ENCODE peak calls at places on chromosome 5, in six cellular contexts. One of them, this sample, is unnamed.

GRCh38 chr5:140108093-140109049 is 5.5 kb upstream of the PURA start:
- DNase-seq in body of pancreas: peak
- DNase-seq in T-helper 1 cell: no peak
- DNase-seq in stimulated activated CD4-positive, alpha-beta T cell treated with anti-CD3 and anti-CD28 coated beads, TNF-alpha, amount 100 ng/mL, for 24 hours: no peak
- DNase-seq in mucosa of gallbladder: peak
- DNase-seq in ELR: peak
- DNase-seq in this sample: no peak

GRCh38 chr5:161385080-161385479 is 161.4 kb downstream of the GABRB2 start:
- DNase-seq in ELR: no peak
- DNase-seq in body of pancreas: no peak
- DNase-seq in stimulated activated CD4-positive, alpha-beta T cell treated with anti-CD3 and anti-CD28 coated beads, TNF-alpha, amount 100 ng/mL, for 24 hours: no peak
- DNase-seq in mucosa of gallbladder: no peak
- DNase-seq in T-helper 1 cell: no peak
- DNase-seq in this sample: no peak

GRCh38 chr5:132086277-132086794 is 12.7 kb downstream of the CSF2 start:
- DNase-seq in T-helper 1 cell: no peak
- DNase-seq in stimulated activated CD4-positive, alpha-beta T cell treated with anti-CD3 and anti-CD28 coated beads, TNF-alpha, amount 100 ng/mL, for 24 hours: no peak
- DNase-seq in body of pancreas: peak
- DNase-seq in mucosa of gallbladder: no peak
- DNase-seq in ELR: peak
- DNase-seq in this sample: peak

GRCh38 chr5:56386046-56386445 is 152.9 kb upstream of the ANKRD55 start:
- DNase-seq in ELR: no peak
- DNase-seq in mucosa of gallbladder: no peak
- DNase-seq in body of pancreas: no peak
- DNase-seq in stimulated activated CD4-positive, alpha-beta T cell treated with anti-CD3 and anti-CD28 coated beads, TNF-alpha, amount 100 ng/mL, for 24 hours: no peak
- DNase-seq in T-helper 1 cell: no peak
- DNase-seq in this sample: no peak

GRCh38 chr5:100772548-100772947 is 130.5 kb downstream of the ST8SIA4 start:
- DNase-seq in mucosa of gallbladder: no peak
- DNase-seq in body of pancreas: no peak
- DNase-seq in T-helper 1 cell: no peak
- DNase-seq in ELR: no peak
- DNase-seq in stimulated activated CD4-positive, alpha-beta T cell treated with anti-CD3 and anti-CD28 coated beads, TNF-alpha, amount 100 ng/mL, for 24 hours: no peak
- DNase-seq in this sample: no peak

GRCh38 chr5:32143991-32144636 is 30.0 kb downstream of the GOLPH3 start:
- DNase-seq in body of pancreas: no peak
- DNase-seq in stimulated activated CD4-positive, alpha-beta T cell treated with anti-CD3 and anti-CD28 coated beads, TNF-alpha, amount 100 ng/mL, for 24 hours: no peak
- DNase-seq in mucosa of gallbladder: no peak
- DNase-seq in ELR: no peak
- DNase-seq in T-helper 1 cell: no peak
- DNase-seq in this sample: no peak

GRCh38 chr5:15241216-15241821 is 258.7 kb upstream of the FBXL7 start:
- DNase-seq in stimulated activated CD4-positive, alpha-beta T cell treated with anti-CD3 and anti-CD28 coated beads, TNF-alpha, amount 100 ng/mL, for 24 hours: no peak
- DNase-seq in T-helper 1 cell: no peak
- DNase-seq in ELR: peak
- DNase-seq in mucosa of gallbladder: no peak
- DNase-seq in body of pancreas: no peak
- DNase-seq in this sample: no peak

GRCh38 chr5:53256746-53257145 is 147.2 kb upstream of the MOCS2 start:
- DNase-seq in body of pancreas: no peak
- DNase-seq in stimulated activated CD4-positive, alpha-beta T cell treated with anti-CD3 and anti-CD28 coated beads, TNF-alpha, amount 100 ng/mL, for 24 hours: no peak
- DNase-seq in mucosa of gallbladder: no peak
- DNase-seq in ELR: peak
- DNase-seq in T-helper 1 cell: no peak
- DNase-seq in this sample: no peak

GRCh38 chr5:103356344-103357091 is 98.0 kb downstream of the MACIR start:
- DNase-seq in stimulated activated CD4-positive, alpha-beta T cell treated with anti-CD3 and anti-CD28 coated beads, TNF-alpha, amount 100 ng/mL, for 24 hours: no peak
- DNase-seq in mucosa of gallbladder: no peak
- DNase-seq in body of pancreas: no peak
- DNase-seq in ELR: no peak
- DNase-seq in T-helper 1 cell: no peak
- DNase-seq in this sample: no peak

GRCh38 chr5:23089316-23089715 is 236.2 kb upstream of the CDH12 start:
- DNase-seq in body of pancreas: no peak
- DNase-seq in mucosa of gallbladder: no peak
- DNase-seq in stimulated activated CD4-positive, alpha-beta T cell treated with anti-CD3 and anti-CD28 coated beads, TNF-alpha, amount 100 ng/mL, for 24 hours: no peak
- DNase-seq in ELR: no peak
- DNase-seq in T-helper 1 cell: no peak
- DNase-seq in this sample: no peak

GRCh38 chr5:160497897-160498296 is 76.2 kb downstream of the PTTG1 start:
- DNase-seq in mucosa of gallbladder: no peak
- DNase-seq in T-helper 1 cell: no peak
- DNase-seq in body of pancreas: no peak
- DNase-seq in ELR: no peak
- DNase-seq in stimulated activated CD4-positive, alpha-beta T cell treated with anti-CD3 and anti-CD28 coated beads, TNF-alpha, amount 100 ng/mL, for 24 hours: no peak
- DNase-seq in this sample: no peak

GRCh38 chr5:125928663-125929062 is 494.5 kb upstream of the GRAMD2B start:
- DNase-seq in stimulated activated CD4-positive, alpha-beta T cell treated with anti-CD3 and anti-CD28 coated beads, TNF-alpha, amount 100 ng/mL, for 24 hours: no peak
- DNase-seq in body of pancreas: no peak
- DNase-seq in T-helper 1 cell: no peak
- DNase-seq in ELR: peak
- DNase-seq in mucosa of gallbladder: no peak
- DNase-seq in this sample: no peak

GRCh38 chr5:131280417-131280816 is 16.6 kb downstream of the CDC42SE2 start:
- DNase-seq in mucosa of gallbladder: no peak
- DNase-seq in stimulated activated CD4-positive, alpha-beta T cell treated with anti-CD3 and anti-CD28 coated beads, TNF-alpha, amount 100 ng/mL, for 24 hours: no peak
- DNase-seq in ELR: no peak
- DNase-seq in T-helper 1 cell: no peak
- DNase-seq in body of pancreas: no peak
- DNase-seq in this sample: no peak

GRCh38 chr5:113510836-113511451 is 2.5 kb upstream of the YTHDC2 start:
- DNase-seq in T-helper 1 cell: no peak
- DNase-seq in body of pancreas: no peak
- DNase-seq in mucosa of gallbladder: no peak
- DNase-seq in stimulated activated CD4-positive, alpha-beta T cell treated with anti-CD3 and anti-CD28 coated beads, TNF-alpha, amount 100 ng/mL, for 24 hours: no peak
- DNase-seq in ELR: peak
- DNase-seq in this sample: no peak

GRCh38 chr5:134371834-134372340 is 518 bp downstream of the UBE2B start:
- DNase-seq in ELR: peak
- DNase-seq in stimulated activated CD4-positive, alpha-beta T cell treated with anti-CD3 and anti-CD28 coated beads, TNF-alpha, amount 100 ng/mL, for 24 hours: no peak
- DNase-seq in body of pancreas: peak
- DNase-seq in T-helper 1 cell: peak
- DNase-seq in mucosa of gallbladder: peak
- DNase-seq in this sample: peak

GRCh38 chr5:172407861-172408260 is 46.5 kb downstream of the SH3PXD2B start:
- DNase-seq in mucosa of gallbladder: no peak
- DNase-seq in body of pancreas: no peak
- DNase-seq in stimulated activated CD4-positive, alpha-beta T cell treated with anti-CD3 and anti-CD28 coated beads, TNF-alpha, amount 100 ng/mL, for 24 hours: no peak
- DNase-seq in ELR: peak
- DNase-seq in T-helper 1 cell: no peak
- DNase-seq in this sample: peak

GRCh38 chr5:36236801-36237200 is 4.9 kb downstream of the NADK2 start:
- DNase-seq in body of pancreas: no peak
- DNase-seq in T-helper 1 cell: no peak
- DNase-seq in mucosa of gallbladder: no peak
- DNase-seq in ELR: no peak
- DNase-seq in stimulated activated CD4-positive, alpha-beta T cell treated with anti-CD3 and anti-CD28 coated beads, TNF-alpha, amount 100 ng/mL, for 24 hours: no peak
- DNase-seq in this sample: no peak

GRCh38 chr5:135266301-135266630 is 132.8 kb downstream of the MACROH2A1 start:
- DNase-seq in mucosa of gallbladder: no peak
- DNase-seq in stimulated activated CD4-positive, alpha-beta T cell treated with anti-CD3 and anti-CD28 coated beads, TNF-alpha, amount 100 ng/mL, for 24 hours: no peak
- DNase-seq in ELR: peak
- DNase-seq in body of pancreas: no peak
- DNase-seq in T-helper 1 cell: no peak
- DNase-seq in this sample: no peak

GRCh38 chr5:149932445-149933350 is 11.9 kb downstream of the PDE6A start:
- DNase-seq in T-helper 1 cell: no peak
- DNase-seq in body of pancreas: peak
- DNase-seq in mucosa of gallbladder: no peak
- DNase-seq in stimulated activated CD4-positive, alpha-beta T cell treated with anti-CD3 and anti-CD28 coated beads, TNF-alpha, amount 100 ng/mL, for 24 hours: no peak
- DNase-seq in ELR: no peak
- DNase-seq in this sample: no peak

GRCh38 chr5:158560170-158560569 is 539.5 kb downstream of the EBF1 start:
- DNase-seq in ELR: no peak
- DNase-seq in mucosa of gallbladder: peak
- DNase-seq in T-helper 1 cell: no peak
- DNase-seq in stimulated activated CD4-positive, alpha-beta T cell treated with anti-CD3 and anti-CD28 coated beads, TNF-alpha, amount 100 ng/mL, for 24 hours: no peak
- DNase-seq in body of pancreas: no peak
- DNase-seq in this sample: no peak

GRCh38 chr5:135249658-135250057 is 149.4 kb downstream of the MACROH2A1 start:
- DNase-seq in ELR: peak
- DNase-seq in body of pancreas: no peak
- DNase-seq in mucosa of gallbladder: peak
- DNase-seq in stimulated activated CD4-positive, alpha-beta T cell treated with anti-CD3 and anti-CD28 coated beads, TNF-alpha, amount 100 ng/mL, for 24 hours: no peak
- DNase-seq in T-helper 1 cell: no peak
- DNase-seq in this sample: peak

This sample was measured in adrenal gland.